ENCODE peak calls at places on chromosome 11, in four cellular contexts. J, F, I and U are unnamed samples.

GRCh38 chr11:134683860-134684259 is 271.8 kb upstream of the B3GAT1 start:
- DNase-seq in F (no peak), J (no peak), I (no peak), U (peak; percentile 45)

GRCh38 chr11:86537541-86538222 is 134.7 kb downstream of the ME3 start:
- DNase-seq in I (no peak), J (no peak), F (no peak), U (no peak)

GRCh38 chr11:65425971-65426838 is 3.6 kb downstream of the NEAT1 start:
- DNase-seq in J (no peak), F (no peak), I (no peak), U (no peak)

GRCh38 chr11:79220171-79220570 is 220.7 kb downstream of the TENM4 start:
- DNase-seq in F (no peak), J (no peak), I (no peak), U (no peak)

GRCh38 chr11:132312161-132312560 is 941.7 kb downstream of the NTM start:
- DNase-seq in F (no peak), J (no peak), I (no peak), U (no peak)

GRCh38 chr11:100851129-100851528 is 164.0 kb downstream of the ARHGAP42 start:
- DNase-seq in F (no peak), J (no peak), I (no peak), U (no peak)

GRCh38 chr11:9731256-9731655 is 67.4 kb downstream of the SWAP70 start:
- DNase-seq in J (no peak), F (no peak), I (no peak), U (no peak)

GRCh38 chr11:85021066-85021465 is 606.1 kb downstream of the DLG2 start:
- DNase-seq in F (no peak), I (no peak), J (no peak), U (no peak)

GRCh38 chr11:3014314-3014938 is 22.3 kb upstream of the NAP1L4 start:
- DNase-seq in J (no peak), F (no peak), I (no peak), U (peak; percentile 86)

GRCh38 chr11:68120212-68121066 is 749 bp downstream of the CHKA start:
- DNase-seq in F (peak; percentile 93), J (peak; percentile 58), I (peak; percentile 32), U (peak; percentile 94)

GRCh38 chr11:46285594-46286033 is 8.2 kb downstream of the CREB3L1 start:
- DNase-seq in I (no peak), F (no peak), J (no peak), U (no peak)

GRCh38 chr11:110298298-110298765 is 1.9 kb upstream of the RDX start:
- DNase-seq in I (no peak), J (no peak), F (no peak), U (no peak)

GRCh38 chr11:74634537-74634936 is 42.2 kb downstream of the POLD3 start:
- DNase-seq in J (no peak), I (no peak), F (no peak), U (no peak)

GRCh38 chr11:94648789-94649188 is 81.6 kb downstream of the PIWIL4 start:
- DNase-seq in I (no peak), J (no peak), F (no peak), U (no peak)

GRCh38 chr11:79263001-79263400 is 177.8 kb downstream of the TENM4 start:
- DNase-seq in I (no peak), F (no peak), J (no peak), U (no peak)

GRCh38 chr11:113106507-113106906 is 145.3 kb downstream of the NCAM1 start:
- DNase-seq in I (no peak), J (no peak), F (no peak), U (no peak)

GRCh38 chr11:87092159-87092558 is 54.4 kb downstream of the TMEM135 start:
- DNase-seq in I (no peak), F (no peak), J (no peak), U (no peak)

GRCh38 chr11:86916330-86916729 is 38.9 kb downstream of the FZD4 start:
- DNase-seq in J (no peak), I (no peak), F (no peak), U (no peak)

GRCh38 chr11:81634483-81634882 is 1099.2 kb downstream of the FAM181B start:
- DNase-seq in J (no peak), I (no peak), F (no peak), U (no peak)

GRCh38 chr11:73237471-73238290 is 19.6 kb downstream of the P2RY2 start:
- DNase-seq in I (no peak), J (no peak), F (no peak), U (peak; percentile 71)

GRCh38 chr11:46238078-46238966 is 39.1 kb upstream of the CREB3L1 start:
- DNase-seq in F (peak; percentile 95), I (no peak), J (peak; percentile 14), U (peak; percentile 94)

GRCh38 chr11:61881397-61881796 is 9.9 kb downstream of the FADS3 start:
- DNase-seq in I (no peak), J (no peak), F (no peak), U (no peak)

GRCh38 chr11:132466983-132467382 is 1065.3 kb downstream of the OPCML start:
- DNase-seq in F (no peak), J (no peak), I (no peak), U (no peak)

GRCh38 chr11:65899356-65900124 is 648 bp downstream of the FOSL1 start:
- DNase-seq in I (no peak), J (no peak), F (peak; percentile 92), U (peak; percentile 92)

GRCh38 chr11:44983786-44984185 is 33.1 kb upstream of the TP53I11 start:
- DNase-seq in I (no peak), J (no peak), F (no peak), U (peak; percentile 65)

GRCh38 chr11:17652556-17652955 is 66.8 kb upstream of the MYOD1 start:
- DNase-seq in I (no peak), F (no peak), J (no peak), U (no peak)

GRCh38 chr11:16993495-16993894 is 20.7 kb downstream of the PLEKHA7 start:
- DNase-seq in J (no peak), I (no peak), F (no peak), U (no peak)

GRCh38 chr11:66313321-66314185 is 3.3 kb downstream of the CD248 start:
- DNase-seq in J (no peak), F (peak; percentile 86), I (no peak), U (peak; percentile 82)

GRCh38 chr11:19441752-19442553 is 201.2 kb upstream of the E2F8 start:
- DNase-seq in I (peak; percentile 95), F (no peak), J (no peak), U (no peak)

GRCh38 chr11:16749666-16750065 is 11.2 kb downstream of the C11orf58 start:
- DNase-seq in J (no peak), I (no peak), F (no peak), U (no peak)

GRCh38 chr11:18853086-18853720 is 61.6 kb upstream of the PTPN5 start:
- DNase-seq in F (no peak), I (no peak), J (peak; percentile 22), U (no peak)

DNA sequence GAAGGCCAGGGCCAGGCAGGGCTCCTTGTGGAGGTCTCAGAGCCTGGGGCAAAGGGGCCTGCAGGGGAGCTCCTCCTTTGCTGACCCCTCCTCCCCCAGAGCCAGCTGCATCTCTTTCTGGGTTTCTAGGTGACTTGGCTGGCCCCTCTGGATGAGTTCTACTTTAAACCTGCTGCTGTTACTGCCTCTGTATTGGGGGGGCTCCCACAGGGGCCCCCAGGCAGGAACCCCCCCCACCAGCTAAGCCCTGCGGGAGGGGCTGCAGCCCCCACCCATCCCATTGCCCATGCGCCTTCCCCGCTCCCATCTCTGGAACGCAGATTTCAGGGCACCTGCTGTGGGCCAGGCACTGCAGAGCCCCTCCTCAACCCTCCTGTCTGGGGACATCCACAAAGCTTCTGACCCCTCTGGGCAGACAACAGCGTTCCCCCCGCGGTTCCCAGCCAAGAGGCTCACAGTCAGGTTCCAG is 890 bp upstream of the PLCB3 start:
- DNase-seq in F (peak; percentile 46), I (no peak), J (no peak), U (no peak)
- TF ChIP-seq POLR2A in F (no peak), I (no peak), J (no peak), U (no peak)

GRCh38 chr11:116262370-116262769 is 510.4 kb downstream of the BUD13 start:
- DNase-seq in I (no peak), F (no peak), J (no peak), U (no peak)

GRCh38 chr11:116267146-116267545 is 505.6 kb downstream of the BUD13 start:
- DNase-seq in F (no peak), I (no peak), J (no peak), U (no peak)

GRCh38 chr11:116263020-116263419 is 509.8 kb downstream of the BUD13 start:
- DNase-seq in I (no peak), F (no peak), J (no peak), U (no peak)

GRCh38 chr11:116261616-116262015 is 511.2 kb downstream of the BUD13 start:
- DNase-seq in F (no peak), J (no peak), I (no peak), U (no peak)

DNA sequence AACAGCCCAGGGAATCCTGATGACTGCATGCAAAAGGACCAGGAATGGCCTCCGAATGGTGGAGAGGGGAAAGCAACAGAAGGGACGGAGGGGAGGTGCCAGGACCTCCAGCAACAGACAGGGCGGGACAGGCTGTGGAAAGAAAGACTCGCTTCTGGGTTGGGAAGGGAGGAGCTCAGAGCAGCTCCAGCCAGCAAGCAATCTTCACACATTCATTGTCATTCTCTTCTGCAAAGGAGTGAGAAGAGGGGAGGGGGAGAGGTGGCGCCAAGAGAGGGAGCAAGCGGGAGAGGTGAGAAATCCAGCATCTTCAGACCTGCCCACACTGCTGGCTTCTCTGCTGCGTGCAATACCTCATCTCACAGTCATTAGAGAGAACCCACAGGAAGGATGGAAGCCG is 509.0 kb downstream of the BUD13 start:
- DNase-seq in F (no peak), J (no peak), I (no peak), U (no peak)
- TF ChIP-seq CTCF in F (no peak), J (no peak), I (no peak), U (no peak)

GRCh38 chr11:128520206-128520885 is 67.0 kb downstream of the ETS1 start:
- DNase-seq in J (no peak), F (no peak), I (no peak), U (no peak)
- TF ChIP-seq POLR2AphosphoS5 in J (no peak), F (no peak), I (peak; percentile 53), U (no peak)

DNA sequence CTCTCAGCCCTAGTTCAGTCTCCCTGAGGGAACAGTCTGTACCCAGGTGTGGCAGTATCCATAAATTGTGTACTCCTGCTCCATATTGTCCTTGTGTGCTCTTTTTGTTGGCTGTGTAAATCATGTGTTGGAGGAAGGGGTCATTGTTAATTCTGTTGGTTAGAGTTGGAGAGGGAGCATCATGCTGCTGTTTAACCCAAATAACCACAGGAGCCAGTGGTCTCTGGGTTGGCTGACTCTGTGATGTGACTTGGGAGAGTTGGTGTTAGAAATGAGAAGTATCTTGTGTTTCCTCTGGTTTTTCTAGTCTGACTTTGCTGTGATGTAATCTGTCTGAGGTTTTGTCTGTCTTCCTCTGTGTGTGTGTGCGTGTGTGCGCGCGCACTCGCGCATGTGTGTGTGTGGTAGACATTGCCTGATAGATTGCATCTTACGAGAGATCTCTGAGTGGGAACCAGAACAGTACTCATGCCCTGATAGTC is 30.5 kb downstream of the CTNND1 start:
- DNase-seq in F (peak; percentile 96), J (peak; percentile 39), I (peak; percentile 93), U (peak; percentile 96)
- TF ChIP-seq POLR2A in F (no peak), J (no peak), I (peak; percentile 62), U (no peak)